ENCODE peak calls at places on chromosomes 1 and 21, in four cellular contexts. F is nephron progenitor cell, P is right atrium auricular region, M is fibroblast of pulmonary artery. I is an unnamed sample.

GRCh38 chr1:89804646-89805237 is 16.1 kb upstream of the LRRC8D start:
- DNase-seq in F (peak; percentile 89), P (peak; percentile 91), M (peak; percentile 92), I (peak; percentile 94)

GRCh38 chr1:48581256-48581655 is 109.3 kb upstream of the SPATA6 start:
- DNase-seq in F (no peak), P (no peak), M (no peak), I (no peak)

GRCh38 chr1:195745170-195746009 is 862.9 kb downstream of the KCNT2 start:
- DNase-seq in F (no peak), P (no peak), M (no peak), I (no peak)

GRCh38 chr1:25117233-25117823 is 115.0 kb downstream of the SYF2 start:
- DNase-seq in F (no peak), P (no peak), M (no peak), I (no peak)

GRCh38 chr1:109490934-109491302 is 3.0 kb upstream of the CYB561D1 start:
- DNase-seq in F (no peak), P (no peak), M (no peak), I (no peak)

GRCh38 chr1:49971088-49971487 is 52.7 kb downstream of the AGBL4 start:
- DNase-seq in F (no peak), P (no peak), M (no peak), I (no peak)

GRCh38 chr1:219463629-219464028 is 149.3 kb downstream of the ZC3H11B start:
- DNase-seq in F (no peak), P (no peak), M (no peak), I (no peak)

GRCh38 chr1:75542818-75543570 is 67.9 kb downstream of the SLC44A5 start:
- DNase-seq in F (no peak), P (no peak), M (peak; percentile 46), I (no peak)

GRCh38 chr1:53294557-53294956 is 33.3 kb downstream of the LRP8 start:
- DNase-seq in F (no peak), P (no peak), M (peak; percentile 52), I (no peak)

GRCh38 chr1:212762234-212762633 is 29.3 kb downstream of the NSL1 start:
- DNase-seq in F (no peak), P (no peak), M (no peak), I (no peak)

GRCh38 chr21:19547951-19548635 is 1144.5 kb upstream of the TMPRSS15 start:
- DNase-seq in F (no peak), P (no peak), M (no peak), I (no peak)

GRCh38 chr21:26756491-26757159 is 88.6 kb downstream of the ADAMTS1 start:
- DNase-seq in F (no peak), P (no peak), M (peak; percentile 8), I (no peak)

GRCh38 chr1:54312874-54313316 is 93.3 kb downstream of the SSBP3 start:
- DNase-seq in F (peak; percentile 54), P (no peak), M (peak; percentile 86), I (no peak)

GRCh38 chr1:243508964-243509363 is 253.1 kb downstream of the SDCCAG8 start:
- DNase-seq in F (no peak), P (no peak), M (no peak), I (no peak)

GRCh38 chr1:192994141-192994540 is 65.0 kb downstream of the UCHL5 start:
- DNase-seq in F (no peak), P (no peak), M (no peak), I (no peak)

GRCh38 chr1:75520862-75521261 is 90.1 kb downstream of the SLC44A5 start:
- DNase-seq in F (no peak), P (no peak), M (no peak), I (no peak)

GRCh38 chr21:44848821-44849521 is 24.5 kb downstream of the PTTG1IP start:
- DNase-seq in F (no peak), P (no peak), M (no peak), I (no peak)

GRCh38 chr21:41914965-41915364 is 35.8 kb upstream of the PRDM15 start:
- DNase-seq in F (no peak), P (no peak), M (no peak), I (no peak)

GRCh38 chr1:60577036-60577435 is 503.5 kb upstream of the C1orf87 start:
- DNase-seq in F (no peak), P (no peak), M (no peak), I (no peak)

GRCh38 chr1:232950919-232951579 is 638 bp downstream of the NTPCR start:
- DNase-seq in F (peak; percentile 15), P (no peak), M (no peak), I (no peak)

GRCh38 chr21:31505975-31506374 is 153.5 kb upstream of the SOD1 start:
- DNase-seq in F (no peak), P (no peak), M (no peak), I (no peak)

GRCh38 chr1:37501661-37502060 is 12.9 kb downstream of the MEAF6 start:
- DNase-seq in F (no peak), P (no peak), M (no peak), I (peak; percentile 34)

GRCh38 chr1:71046891-71047634 is 553 bp downstream of the PTGER3 start:
- DNase-seq in F (no peak), P (no peak), M (no peak), I (no peak)

GRCh38 chr1:166933137-166933536 is 42.2 kb downstream of the ILDR2 start:
- DNase-seq in F (no peak), P (no peak), M (no peak), I (no peak)

GRCh38 chr1:183877321-183877720 is 72.4 kb downstream of the RGL1 start:
- DNase-seq in F (no peak), P (no peak), M (peak; percentile 89), I (no peak)

GRCh38 chr1:156625436-156626078 is 6.3 kb downstream of the HAPLN2 start:
- DNase-seq in F (peak; percentile 78), P (no peak), M (peak; percentile 54), I (no peak)

DNA sequence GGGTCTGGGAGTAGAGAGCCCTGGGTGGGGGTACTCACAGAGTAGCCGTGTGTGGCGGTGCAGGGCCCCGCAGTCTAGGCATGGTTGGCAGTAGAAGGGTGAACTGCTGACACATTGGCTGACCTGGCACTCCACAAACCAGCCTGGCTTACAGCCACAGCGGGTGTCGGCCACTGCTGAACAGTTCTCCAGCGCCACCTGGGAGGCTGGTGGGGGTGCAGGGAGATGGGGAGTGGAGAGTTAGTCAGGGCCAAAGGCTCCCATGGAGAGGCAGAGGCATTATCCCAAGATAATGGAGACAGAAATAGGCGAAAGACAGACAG is 1.5 kb downstream of the TNFRSF25 start:
- DNase-seq in F (no peak), P (no peak), M (no peak), I (no peak)
- TF ChIP-seq CTCF in F (no peak), P (peak; percentile 50), M (no peak), I (no peak)

GRCh38 chr1:214423045-214423444 is 128.4 kb downstream of the PTPN14 start:
- DNase-seq in F (no peak), P (no peak), M (no peak), I (no peak)

GRCh38 chr1:214426420-214426812 is 125.0 kb downstream of the PTPN14 start:
- DNase-seq in F (no peak), P (no peak), M (no peak), I (no peak)

GRCh38 chr1:214425723-214426419 is 125.5 kb downstream of the PTPN14 start:
- DNase-seq in F (no peak), P (no peak), M (no peak), I (no peak)

GRCh38 chr1:214427871-214428277 is 123.5 kb downstream of the PTPN14 start:
- DNase-seq in F (no peak), P (no peak), M (peak; percentile 81), I (no peak)

DNA sequence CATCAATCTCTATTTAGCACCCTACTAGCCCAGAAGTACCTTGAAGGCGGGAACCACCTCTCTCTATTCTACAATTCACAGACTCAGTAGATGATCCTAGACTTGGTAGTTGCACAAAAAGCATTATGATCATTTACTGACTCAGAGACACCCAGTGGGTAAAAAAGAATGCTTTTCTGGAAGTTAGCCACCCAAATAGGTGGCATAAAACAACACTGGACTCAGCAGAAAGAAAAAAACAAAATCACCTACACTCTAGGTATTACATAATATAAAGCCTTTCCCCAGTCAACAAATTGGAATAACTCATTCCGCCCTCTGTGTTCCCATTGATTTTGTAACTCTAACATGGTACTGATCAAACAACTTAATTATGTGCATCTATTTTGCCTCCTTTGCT is 126.3 kb downstream of the PTPN14 start:
- DNase-seq in F (no peak), P (no peak), M (no peak), I (no peak)
- TF ChIP-seq CTCF in F (no peak), P (no peak), M (no peak), I (no peak)

DNA sequence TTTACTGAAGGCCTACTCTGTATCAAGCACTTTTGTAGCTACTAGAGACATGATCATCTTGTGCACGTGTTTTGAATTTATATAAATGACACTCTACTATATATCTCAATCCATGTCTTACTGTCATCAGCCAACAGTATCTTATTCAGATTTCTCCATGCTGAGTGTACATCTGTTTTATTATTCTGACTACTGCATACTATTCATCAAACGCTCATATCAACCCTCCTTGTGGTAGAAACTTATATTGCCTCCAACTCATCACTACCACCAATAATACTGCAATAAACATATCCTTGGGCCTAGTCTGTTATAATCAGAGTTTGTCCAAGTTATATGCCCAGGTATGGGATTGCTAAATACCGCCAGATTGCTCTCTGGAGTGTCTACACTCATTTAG is 81.6 kb upstream of the IRF2BP2 start:
- DNase-seq in F (no peak), P (no peak), M (peak; percentile 36), I (no peak)
- TF ChIP-seq CTCF in F (no peak), P (peak; percentile 29), M (peak; percentile 26), I (no peak)

DNA sequence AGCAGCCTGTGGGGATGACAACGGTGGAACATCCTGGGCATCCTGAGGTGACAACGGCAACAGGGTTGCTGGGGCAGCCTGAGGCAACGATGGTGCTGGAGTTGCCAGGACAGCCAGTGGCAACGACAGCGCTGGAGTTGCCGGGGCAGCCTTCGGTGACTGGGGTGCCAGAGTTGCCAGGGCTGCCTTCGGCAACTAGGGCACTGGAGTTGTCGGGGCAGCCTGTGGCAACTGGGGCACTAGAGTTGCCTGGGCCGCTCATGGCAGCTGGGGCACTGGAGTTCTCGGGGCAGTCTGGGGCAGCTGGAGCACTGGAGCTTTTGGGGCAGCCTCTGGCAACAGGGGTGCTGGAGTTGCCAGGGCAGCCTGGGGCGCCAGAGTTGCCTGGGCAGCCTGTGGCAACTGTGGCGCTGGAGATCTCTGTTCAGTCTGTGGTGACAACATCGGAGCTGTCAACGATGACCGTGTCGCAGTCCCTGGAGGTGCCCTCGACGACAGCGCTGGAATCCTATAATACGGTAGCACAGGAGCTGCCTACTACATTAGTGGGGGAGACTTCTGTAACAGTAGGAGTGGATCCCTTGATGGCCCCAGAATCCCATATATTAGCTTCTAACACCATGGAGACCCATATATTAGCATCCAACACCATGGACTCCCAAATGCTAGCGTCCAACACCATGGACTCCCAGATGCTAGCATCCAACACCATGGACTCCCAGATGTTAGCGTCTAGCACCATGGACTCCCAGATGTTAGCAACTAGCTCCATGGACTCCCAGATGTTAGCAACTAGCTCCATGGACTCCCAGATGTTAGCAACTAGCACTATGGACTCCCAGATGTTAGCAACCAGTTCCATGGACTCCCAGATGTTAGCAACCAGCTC is 8.2 kb downstream of the SON start:
- DNase-seq in F (no peak), P (no peak), M (no peak), I (no peak)
- TF ChIP-seq CTCF in F (no peak), P (no peak), M (no peak), I (no peak)